ENCODE peak calls at places on chromosomes 6 and 20, in nine cellular contexts. G is NCI-H2171; Z is Daoy; P is activated T-helper 2 cell treated with anti-CD3 and anti-CD28 coated beads, Interferon-gamma antibody, Interleukin-2, Interleukin-4, amounts not matched to agents 10 μg/mL and 5 μg/mL and 100 μg/mL, durations not matched to agents 14 hours and 24 hours and 36 hours; X is SK-MEL-5; R is non-pigmented ciliary epithelial cell; C is MM.1S; D is HFF-Myc; H is thoracic aorta. M is an unnamed sample.

GRCh38 chr6:161056451-161056850 is 64.9 kb downstream of the MAP3K4 start:
- DNase-seq in R (no peak), C (no peak), X (no peak), P (no peak), G (no peak), H (no peak), D (no peak), Z (no peak), M (no peak)

GRCh38 chr20:49303211-49303610 is 25.4 kb upstream of the ZNFX1 start:
- DNase-seq in G (no peak), C (no peak), X (peak; percentile 39), H (no peak), Z (no peak), P (no peak), D (no peak), R (no peak), M (no peak)

GRCh38 chr6:78629154-78629721 is 238.1 kb upstream of the IRAK1BP1 start:
- DNase-seq in G (no peak), H (no peak), D (no peak), X (peak; percentile 6), C (no peak), P (no peak), Z (peak; percentile 26), R (no peak), M (peak; percentile 15)

GRCh38 chr20:353166-353565 is 6.3 kb downstream of the NRSN2 start:
- DNase-seq in P (no peak), C (no peak), R (no peak), X (no peak), G (no peak), Z (no peak), H (no peak), D (no peak), M (no peak)

GRCh38 chr20:11047559-11047958 is 373.8 kb upstream of the JAG1 start:
- DNase-seq in G (no peak), R (no peak), C (no peak), X (peak; percentile 66), P (no peak), Z (peak; percentile 44), D (no peak), H (no peak), M (no peak)

GRCh38 chr20:29313481-29313880 is 1944.0 kb upstream of the DEFB115 start:
- DNase-seq in C (no peak), G (no peak), Z (no peak), D (no peak), R (no peak), H (no peak), X (no peak), P (no peak), M (no peak)

GRCh38 chr20:50247196-50248094 is 56.8 kb downstream of the CEBPB start:
- DNase-seq in Z (no peak), C (no peak), G (no peak), H (no peak), X (no peak), P (no peak), D (no peak), R (no peak), M (no peak)

GRCh38 chr20:54152227-54153040 is 21.4 kb downstream of the CYP24A1 start:
- DNase-seq in C (no peak), G (no peak), P (no peak), X (no peak), R (no peak), H (no peak), Z (no peak), D (no peak), M (no peak)

GRCh38 chr6:153059757-153060156 is 57.2 kb upstream of the MTRF1L start:
- DNase-seq in G (no peak), P (no peak), D (no peak), R (no peak), C (no peak), Z (no peak), X (peak; percentile 23), H (no peak), M (no peak)

GRCh38 chr6:11701568-11701967 is 77.0 kb downstream of the ADTRP start:
- DNase-seq in P (no peak), Z (no peak), X (peak; percentile 40), D (no peak), R (no peak), H (no peak), G (no peak), C (no peak), M (no peak)

GRCh38 chr20:50379049-50379990 is 130.9 kb upstream of the PTPN1 start:
- DNase-seq in D (peak; percentile 51), C (no peak), R (no peak), G (no peak), P (no peak), Z (peak; percentile 90), X (peak; percentile 32), H (peak; percentile 80), M (no peak)

GRCh38 chr6:90375681-90376439 is 79.2 kb upstream of the BACH2 start:
- DNase-seq in C (no peak), P (no peak), H (no peak), G (no peak), R (no peak), D (peak; percentile 51), Z (peak; percentile 39), X (no peak), M (no peak)

GRCh38 chr6:42393339-42393738 is 58.4 kb downstream of the TRERF1 start:
- DNase-seq in C (no peak), H (no peak), R (no peak), D (no peak), X (no peak), P (no peak), Z (no peak), G (no peak), M (no peak)